ENCODE peak calls at places on chromosomes 2 and 18, in ten cellular contexts. D, A, W, T, B, N, J, V, H and Y are unnamed samples.

GRCh38 chr2:102268529-102269524 is 42.5 kb upstream of the IL1RL1 start:
- DNase-seq in D (no peak), A (no peak), W (no peak), T (no peak), B (peak), N (no peak), J (no peak), V (no peak), H (no peak), Y (peak)

GRCh38 chr2:115763601-115764000 is 1321.2 kb downstream of the DPP10 start:
- DNase-seq in D (no peak), A (no peak), W (no peak), T (no peak), B (no peak), N (no peak), J (no peak), V (no peak), H (no peak), Y (no peak)

GRCh38 chr2:191299009-191299408 is 53.8 kb downstream of the MYO1B start:
- DNase-seq in D (no peak), A (no peak), W (no peak), T (no peak), B (no peak), N (no peak), J (no peak), V (no peak), H (no peak), Y (no peak)

GRCh38 chr2:8277921-8278571 is 403.8 kb upstream of the ID2 start:
- DNase-seq in D (no peak), A (no peak), W (no peak), T (no peak), B (no peak), N (no peak), J (no peak), V (no peak), H (no peak), Y (no peak)

GRCh38 chr2:46663614-46664013 is 184.2 kb downstream of the TMEM247 start:
- DNase-seq in D (no peak), A (no peak), W (no peak), T (no peak), B (no peak), N (no peak), J (no peak), V (no peak), H (peak), Y (no peak)

GRCh38 chr2:240507778-240508251 is 50.0 kb downstream of the ANKMY1 start:
- DNase-seq in D (no peak), A (no peak), W (no peak), T (no peak), B (no peak), N (no peak), J (no peak), V (peak), H (no peak), Y (no peak)

GRCh38 chr2:114049826-114050225 is 159.9 kb downstream of the ACTR3 start:
- DNase-seq in D (no peak), A (no peak), W (no peak), T (no peak), B (no peak), N (no peak), J (no peak), V (no peak), H (no peak), Y (no peak)

GRCh38 chr2:130378898-130379214 is 23.0 kb downstream of the PTPN18 start:
- DNase-seq in D (no peak), A (no peak), W (no peak), T (no peak), B (no peak), N (no peak), J (no peak), V (no peak), H (no peak), Y (no peak)

GRCh38 chr2:160666019-160666676 is 172.5 kb upstream of the RBMS1 start:
- DNase-seq in D (no peak), A (no peak), W (no peak), T (peak), B (peak), N (no peak), J (no peak), V (no peak), H (no peak), Y (peak)

GRCh38 chr2:161312996-161313395 is 4.8 kb downstream of the PSMD14 start:
- DNase-seq in D (no peak), A (no peak), W (no peak), T (no peak), B (no peak), N (no peak), J (no peak), V (no peak), H (no peak), Y (peak)

GRCh38 chr18:67805261-67805660 is 288.7 kb upstream of the DSEL start:
- DNase-seq in D (peak), A (no peak), W (no peak), T (no peak), B (no peak), N (no peak), J (no peak), V (no peak), H (no peak), Y (peak)

GRCh38 chr2:170512271-170512670 is 202.9 kb upstream of the SP5 start:
- DNase-seq in D (no peak), A (no peak), W (no peak), T (no peak), B (no peak), N (no peak), J (no peak), V (no peak), H (no peak), Y (no peak)

GRCh38 chr2:153880926-153881325 is 9.2 kb downstream of the GALNT13 start:
- DNase-seq in D (no peak), A (no peak), W (no peak), T (no peak), B (no peak), N (no peak), J (no peak), V (no peak), H (no peak), Y (no peak)

GRCh38 chr2:160109243-160109642 is 46.8 kb upstream of the PLA2R1 start:
- DNase-seq in D (no peak), A (no peak), W (no peak), T (no peak), B (no peak), N (no peak), J (no peak), V (no peak), H (no peak), Y (no peak)

GRCh38 chr18:48719988-48720654 is 181.3 kb downstream of the CTIF start:
- DNase-seq in D (no peak), A (no peak), W (no peak), T (no peak), B (peak), N (no peak), J (no peak), V (peak), H (no peak), Y (peak)

GRCh38 chr2:126790987-126791780 is 107.5 kb upstream of the TEX51 start:
- DNase-seq in D (no peak), A (no peak), W (no peak), T (no peak), B (no peak), N (no peak), J (no peak), V (no peak), H (no peak), Y (no peak)

GRCh38 chr2:17226941-17227340 is 291.3 kb downstream of the RAD51AP2 start:
- DNase-seq in D (no peak), A (no peak), W (no peak), T (no peak), B (no peak), N (no peak), J (no peak), V (no peak), H (no peak), Y (peak)

GRCh38 chr2:132670104-132670960 is at the start of gene LYPD1:
- DNase-seq in D (no peak), A (no peak), W (no peak), T (no peak), B (no peak), N (peak), J (no peak), V (peak), H (peak), Y (peak)

GRCh38 chr18:76613721-76614120 is 118.7 kb upstream of the ZNF516 start:
- DNase-seq in D (no peak), A (no peak), W (no peak), T (no peak), B (no peak), N (no peak), J (no peak), V (peak), H (no peak), Y (no peak)

GRCh38 chr18:76610012-76610411 is 115.0 kb upstream of the ZNF516 start:
- DNase-seq in D (no peak), A (no peak), W (no peak), T (no peak), B (no peak), N (no peak), J (no peak), V (no peak), H (no peak), Y (no peak)

GRCh38 chr18:76613058-76613457 is 118.0 kb upstream of the ZNF516 start:
- DNase-seq in D (no peak), A (no peak), W (no peak), T (no peak), B (no peak), N (no peak), J (no peak), V (no peak), H (no peak), Y (no peak)

GRCh38 chr18:76615065-76615733 is 120.2 kb upstream of the ZNF516 start:
- DNase-seq in D (no peak), A (no peak), W (no peak), T (no peak), B (no peak), N (no peak), J (no peak), V (no peak), H (no peak), Y (no peak)

DNA sequence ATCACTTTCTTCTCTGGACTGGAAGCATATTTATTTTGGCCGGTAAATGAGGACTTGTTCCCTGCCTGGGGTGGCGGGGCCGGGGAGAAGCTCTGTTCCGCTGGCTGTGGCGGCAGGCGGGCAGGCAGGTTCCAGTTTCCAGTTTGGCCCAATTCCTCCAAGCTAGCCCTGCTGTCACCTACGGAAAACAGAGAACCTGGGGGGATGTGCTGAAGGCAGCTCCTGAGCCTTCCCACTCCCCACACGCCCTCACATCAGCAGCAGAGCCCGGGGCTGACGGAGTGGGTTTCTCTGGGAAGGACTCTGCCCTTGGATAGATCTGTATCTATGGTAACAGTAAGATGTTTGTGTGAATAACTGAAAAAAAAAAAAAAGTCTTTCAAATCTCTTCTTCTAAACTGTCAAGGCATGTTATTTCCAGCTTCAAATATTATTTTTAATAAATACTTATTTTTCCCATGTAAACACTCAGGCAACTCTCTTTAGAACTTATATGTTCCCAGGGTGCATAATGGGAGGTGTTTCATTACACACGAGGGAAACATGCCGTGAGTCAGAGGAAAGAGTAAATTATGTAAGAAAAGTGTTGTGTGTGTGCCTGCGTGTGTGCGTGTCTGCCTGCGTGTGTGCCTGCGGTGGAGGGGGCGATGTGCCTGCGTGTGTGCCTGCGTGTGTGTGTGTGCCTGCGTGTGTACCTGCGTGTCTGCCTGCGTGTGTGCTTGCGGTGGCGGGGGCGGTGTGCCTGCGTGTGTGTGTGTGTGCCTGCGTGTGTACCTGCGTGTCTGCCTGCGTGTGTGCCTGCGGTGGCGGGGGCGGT is 116.1 kb upstream of the ZNF516 start:
- DNase-seq in D (no peak), A (no peak), W (no peak), T (no peak), B (no peak), N (no peak), J (no peak), V (no peak), H (no peak), Y (peak)
- H3K4me3 ChIP-seq in D (no peak), A (no peak), W (no peak), T (no peak), B (peak), N (peak), J (no peak), V (no peak), H (peak), Y (peak)

GRCh38 chr2:205692095-205692494 is 9.8 kb downstream of the NRP2 start:
- DNase-seq in D (no peak), A (no peak), W (no peak), T (no peak), B (no peak), N (no peak), J (no peak), V (no peak), H (no peak), Y (no peak)
- H3K4me3 ChIP-seq in D (no peak), A (no peak), W (no peak), T (no peak), B (no peak), N (no peak), J (no peak), V (no peak), H (no peak), Y (no peak)

DNA sequence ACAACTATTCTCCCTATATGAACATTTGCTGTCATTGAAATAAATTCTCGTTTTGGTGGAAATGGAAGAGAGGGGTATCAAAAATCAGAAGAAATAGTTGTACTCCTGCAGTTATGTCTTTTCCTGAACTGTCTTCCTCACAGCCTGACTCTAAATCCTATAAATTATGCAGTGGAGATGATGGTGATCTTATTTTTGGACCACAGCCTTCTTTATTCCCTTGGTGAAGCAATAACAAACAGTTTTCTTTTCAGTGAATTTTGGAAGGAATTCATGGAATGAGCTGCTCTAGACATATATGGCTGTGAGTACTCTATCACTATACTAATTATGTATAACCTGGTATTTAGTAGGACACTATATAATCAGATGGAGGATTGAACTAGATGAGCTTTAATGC is 1.7 kb upstream of the SLC25A12 start:
- DNase-seq in D (no peak), A (no peak), W (no peak), T (no peak), B (no peak), N (no peak), J (no peak), V (no peak), H (no peak), Y (no peak)
- H3K4me3 ChIP-seq in D (no peak), A (no peak), W (no peak), T (no peak), B (no peak), N (no peak), J (no peak), V (no peak), H (no peak), Y (no peak)

GRCh38 chr18:32769242-32770180 is 3.3 kb downstream of the KLHL14 start:
- DNase-seq in D (no peak), A (no peak), W (no peak), T (no peak), B (no peak), N (peak), J (no peak), V (peak), H (no peak), Y (no peak)
- H3K4me3 ChIP-seq in D (peak), A (no peak), W (peak), T (no peak), B (no peak), N (peak), J (no peak), V (peak), H (peak), Y (peak)

DNA sequence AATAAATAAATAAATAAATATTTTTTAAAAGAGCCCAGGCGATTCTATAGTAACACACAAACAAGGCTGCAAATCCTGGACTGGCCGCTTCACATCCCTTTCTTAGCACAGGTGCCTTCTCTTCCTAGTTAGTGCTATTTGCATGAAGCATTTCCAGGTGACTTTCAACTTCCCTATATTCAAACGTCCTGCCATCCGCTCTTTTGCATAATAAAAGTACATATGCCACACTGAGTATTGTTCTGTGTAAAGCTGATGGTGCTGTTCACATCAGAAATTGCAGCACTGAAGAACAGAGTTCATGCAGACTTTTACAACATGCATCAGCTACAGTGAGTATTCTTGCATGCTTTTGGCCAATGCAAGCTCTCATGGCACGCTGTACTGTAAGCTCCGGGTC is 25.7 kb upstream of the CEP68 start:
- DNase-seq in D (no peak), A (no peak), W (no peak), T (no peak), B (no peak), N (no peak), J (no peak), V (no peak), H (no peak), Y (no peak)
- H3K4me3 ChIP-seq in D (no peak), A (no peak), W (no peak), T (no peak), B (no peak), N (no peak), J (no peak), V (no peak), H (no peak), Y (no peak)

GRCh38 chr2:179860255-179861026 is 971 bp downstream of the ZNF385B start:
- DNase-seq in D (peak), A (no peak), W (no peak), T (no peak), B (no peak), N (no peak), J (no peak), V (peak), H (no peak), Y (no peak)
- H3K4me3 ChIP-seq in D (peak), A (peak), W (peak), T (peak), B (peak), N (peak), J (no peak), V (peak), H (peak), Y (peak)

GRCh38 chr2:169090133-169090820 is 20.9 kb downstream of the DHRS9 start:
- DNase-seq in D (no peak), A (no peak), W (no peak), T (no peak), B (no peak), N (no peak), J (no peak), V (no peak), H (no peak), Y (no peak)

GRCh38 chr2:169082995-169083394 is 13.6 kb downstream of the DHRS9 start:
- DNase-seq in D (no peak), A (no peak), W (no peak), T (no peak), B (no peak), N (no peak), J (no peak), V (no peak), H (no peak), Y (no peak)

GRCh38 chr2:169089182-169089581 is 19.8 kb downstream of the DHRS9 start:
- DNase-seq in D (no peak), A (no peak), W (no peak), T (no peak), B (no peak), N (no peak), J (no peak), V (no peak), H (no peak), Y (no peak)

GRCh38 chr2:169087757-169088379 is 18.5 kb downstream of the DHRS9 start:
- DNase-seq in D (no peak), A (no peak), W (no peak), T (no peak), B (no peak), N (no peak), J (no peak), V (no peak), H (no peak), Y (no peak)

GRCh38 chr2:169086893-169087467 is 17.6 kb downstream of the DHRS9 start:
- DNase-seq in D (no peak), A (no peak), W (no peak), T (no peak), B (no peak), N (no peak), J (no peak), V (no peak), H (no peak), Y (peak)
- H3K4me3 ChIP-seq in D (no peak), A (no peak), W (no peak), T (no peak), B (no peak), N (no peak), J (no peak), V (no peak), H (no peak), Y (no peak)

DNA sequence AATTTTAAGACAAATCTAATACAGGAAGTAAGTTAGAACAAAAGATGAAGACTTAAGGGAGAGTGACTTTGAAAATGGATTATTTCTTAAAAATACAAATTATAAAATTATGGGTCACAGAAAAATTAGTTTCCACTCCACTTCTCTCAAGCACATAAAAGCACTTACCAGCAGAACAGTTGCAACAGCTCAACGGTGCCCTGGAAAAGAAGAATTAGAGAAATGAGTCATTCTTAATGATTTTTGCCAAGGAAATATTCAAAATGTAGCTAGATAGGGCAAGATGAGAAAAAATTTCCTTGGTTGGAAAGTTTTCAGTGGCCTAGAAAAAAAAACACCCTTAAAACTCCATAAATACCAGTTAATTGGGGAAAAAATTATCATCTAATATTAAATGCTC is 2185.6 kb upstream of the CELF4 start:
- DNase-seq in D (no peak), A (no peak), W (no peak), T (no peak), B (no peak), N (no peak), J (no peak), V (no peak), H (no peak), Y (peak)
- H3K4me3 ChIP-seq in D (no peak), A (no peak), W (no peak), T (no peak), B (no peak), N (no peak), J (no peak), V (no peak), H (no peak), Y (no peak)